ENCODE peak calls at places on chromosomes 2 and 18, in four cellular contexts. B is A549, S is HepG2, Y is H1. G is an unnamed sample.

GRCh38 chr2:201900362-201900761 is 94.0 kb downstream of the CDK15 start:
- DNase-seq in S (no peak), B (no peak), Y (no peak), G (no peak)

GRCh38 chr2:3635171-3636008 is 22.6 kb upstream of the ALLC start:
- DNase-seq in Y (no peak), B (no peak), S (no peak), G (no peak)

GRCh38 chr2:64586883-64587481 is 62.9 kb downstream of the AFTPH start:
- DNase-seq in B (peak; percentile 60), S (peak; percentile 35), Y (no peak), G (peak; percentile 25)

GRCh38 chr2:11778923-11779757 is 32.7 kb downstream of the LPIN1 start:
- DNase-seq in S (peak; percentile 62), B (peak; percentile 66), Y (peak; percentile 19), G (peak; percentile 92)

GRCh38 chr2:88651646-88652045 is 24.4 kb upstream of the EIF2AK3 start:
- DNase-seq in Y (no peak), B (no peak), S (peak; percentile 46), G (no peak)

GRCh38 chr2:176063958-176064357 is 19.8 kb downstream of the EVX2 start:
- DNase-seq in S (no peak), Y (no peak), B (no peak), G (no peak)

GRCh38 chr2:12978058-12978835 is 261.5 kb downstream of the TRIB2 start:
- DNase-seq in Y (no peak), B (no peak), S (no peak), G (no peak)

GRCh38 chr18:14948163-14948540 is 200.2 kb downstream of the ANKRD30B start:
- DNase-seq in B (no peak), Y (no peak), S (no peak), G (no peak)

DNA sequence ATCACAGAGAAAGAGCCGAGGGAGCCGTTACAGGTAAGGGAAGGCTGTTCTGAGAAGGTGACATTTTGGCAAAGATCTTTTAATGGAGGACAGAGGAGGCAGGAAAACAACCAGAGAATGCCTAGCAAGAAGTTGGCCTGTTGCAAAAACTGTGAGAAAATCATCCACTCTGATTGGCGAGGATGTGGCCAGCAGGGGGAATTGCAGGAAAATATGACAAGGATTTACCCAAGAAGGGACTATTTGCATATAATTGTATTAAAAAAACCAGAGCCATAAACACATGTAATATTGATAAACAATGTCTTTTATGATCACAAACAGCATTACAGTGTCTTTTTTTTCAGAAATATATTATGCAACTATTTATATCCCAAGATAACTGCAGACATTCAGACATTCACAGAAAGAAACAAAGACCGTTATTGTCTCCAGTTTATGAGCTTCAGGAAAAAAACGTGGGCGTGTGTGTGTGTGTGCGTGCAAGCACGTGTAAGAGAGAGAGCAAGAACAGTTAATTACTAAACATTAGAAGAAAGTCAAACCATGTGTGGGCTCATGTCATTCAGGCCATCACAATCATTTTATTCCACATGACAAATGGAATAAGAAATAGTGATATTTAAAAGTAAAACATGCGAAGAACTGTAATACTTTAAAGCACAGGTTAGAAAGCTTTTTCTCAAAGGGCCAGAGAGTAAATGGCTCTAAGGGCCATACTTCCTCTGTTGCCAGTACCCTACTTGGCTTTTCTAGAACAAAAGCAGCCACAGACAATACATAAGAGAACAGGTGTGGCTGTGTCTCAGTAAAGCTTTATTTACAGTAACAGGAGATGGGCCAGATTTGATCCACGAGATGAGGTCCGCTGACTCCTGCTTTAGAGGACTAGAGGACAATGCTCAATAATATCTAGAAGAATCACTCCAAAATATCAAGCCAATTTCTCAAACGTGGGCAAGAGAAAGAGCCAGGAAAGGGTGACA is 324.1 kb downstream of the DLGAP1 start:
- DNase-seq in S (no peak), B (no peak), Y (no peak), G (no peak)
- TF ChIP-seq RNF2 in S (no peak), B (no peak), Y (no peak), G (no peak)

DNA sequence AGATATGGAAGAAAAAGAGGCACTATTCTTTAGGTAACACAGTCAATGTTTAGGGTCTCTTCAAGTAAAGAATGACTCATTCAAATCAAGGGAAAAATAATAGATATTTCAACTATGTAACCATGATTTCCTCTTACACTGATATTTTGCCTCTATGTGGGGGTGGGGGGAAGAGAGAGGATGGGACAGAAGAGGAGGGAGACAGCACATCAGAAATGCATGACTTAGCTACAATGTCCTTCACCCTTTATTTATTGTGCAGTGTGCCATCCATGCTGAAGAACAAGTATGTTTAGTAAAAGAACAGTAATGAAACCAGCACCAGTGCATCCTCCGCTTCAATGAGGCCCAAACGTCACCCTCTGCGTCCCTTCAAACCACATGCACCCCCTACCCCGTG is 204.8 kb downstream of the HDAC4 start:
- DNase-seq in Y (no peak), B (no peak), S (no peak), G (no peak)
- TF ChIP-seq RNF2 in Y (no peak), B (no peak), S (no peak), G (no peak)

GRCh38 chr18:55588001-55588875 is at the start of gene TCF4:
- DNase-seq in B (peak; percentile 33), Y (no peak), S (no peak), G (peak; percentile 60)
- TF ChIP-seq RNF2 in B (no peak), Y (no peak), S (no peak), G (no peak)

GRCh38 chr2:21041943-21042707 is 1.7 kb downstream of the APOB start:
- DNase-seq in Y (no peak), B (no peak), S (peak; percentile 92), G (no peak)

GRCh38 chr2:21044694-21045371 is 960 bp upstream of the APOB start:
- DNase-seq in S (no peak), B (no peak), Y (no peak), G (no peak)

GRCh38 chr2:21043744-21044532 is at the start of gene APOB:
- DNase-seq in S (peak; percentile 97), B (no peak), Y (no peak), G (no peak)

GRCh38 chr2:21042708-21042957 is 1.2 kb downstream of the APOB start:
- DNase-seq in B (no peak), S (no peak), Y (no peak), G (no peak)

DNA sequence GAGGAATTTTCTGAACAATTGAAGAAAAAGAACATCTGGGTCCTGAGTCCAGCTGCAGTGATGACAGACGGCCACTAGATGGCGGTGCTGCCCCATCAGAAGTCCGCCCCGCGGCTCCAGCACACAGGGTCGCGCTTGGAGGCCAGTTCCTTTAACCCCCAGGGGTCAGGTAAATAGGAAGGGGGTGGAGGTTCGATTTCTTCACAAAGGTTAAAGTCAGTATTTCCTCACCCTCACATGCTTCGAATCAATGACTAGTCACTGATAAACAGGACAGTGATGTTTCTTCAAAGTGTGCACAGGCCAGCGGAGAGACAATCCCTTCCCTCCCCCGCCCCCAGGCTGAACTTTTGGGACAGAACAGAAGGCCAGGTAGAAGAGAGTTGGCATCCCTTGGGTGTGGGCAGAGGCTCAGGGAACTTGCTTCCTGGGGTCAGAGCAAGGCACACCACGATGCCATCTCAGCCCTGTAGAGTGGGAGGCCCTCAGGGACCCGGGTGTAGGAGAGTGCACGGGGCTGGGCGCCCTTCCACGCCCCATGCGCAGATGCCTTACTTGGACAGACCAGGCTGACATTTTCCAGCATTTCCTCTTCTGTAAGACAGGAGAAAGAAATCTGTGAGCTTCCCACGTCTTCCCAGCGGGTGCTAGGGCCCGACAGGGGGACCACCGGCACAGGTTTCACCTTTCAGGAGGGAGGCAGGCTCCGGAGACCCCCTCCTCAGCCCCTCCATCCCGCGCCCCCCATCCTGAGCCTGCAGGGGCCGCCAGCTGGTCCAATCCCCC is 722 bp downstream of the APOB start:
- DNase-seq in B (peak; percentile 55), S (peak; percentile 98), Y (peak; percentile 38), G (peak; percentile 74)
- TF ChIP-seq RNF2 in B (no peak), S (peak; percentile 78), Y (no peak), G (no peak)

GRCh38 chr2:74488643-74489481 is 6.0 kb downstream of the TTC31 start:
- DNase-seq in Y (no peak), S (peak; percentile 93), B (no peak), G (no peak)

GRCh38 chr2:74481432-74481831 is 1.4 kb downstream of the CCDC142 start:
- DNase-seq in Y (no peak), B (no peak), S (no peak), G (no peak)

GRCh38 chr2:74481961-74482800 is 617 bp downstream of the CCDC142 start:
- DNase-seq in Y (no peak), B (no peak), S (no peak), G (peak; percentile 58)

GRCh38 chr2:74486141-74486540 is 3.3 kb downstream of the TTC31 start:
- DNase-seq in S (peak; percentile 79), Y (no peak), B (no peak), G (no peak)

GRCh38 chr2:74482801-74483674 is at the start of the genes CCDC142 and TTC31:
- DNase-seq in S (peak; percentile 97), Y (peak; percentile 83), B (peak; percentile 97), G (peak; percentile 90)
- TF ChIP-seq RNF2 in S (no peak), Y (no peak), B (no peak), G (no peak)

DNA sequence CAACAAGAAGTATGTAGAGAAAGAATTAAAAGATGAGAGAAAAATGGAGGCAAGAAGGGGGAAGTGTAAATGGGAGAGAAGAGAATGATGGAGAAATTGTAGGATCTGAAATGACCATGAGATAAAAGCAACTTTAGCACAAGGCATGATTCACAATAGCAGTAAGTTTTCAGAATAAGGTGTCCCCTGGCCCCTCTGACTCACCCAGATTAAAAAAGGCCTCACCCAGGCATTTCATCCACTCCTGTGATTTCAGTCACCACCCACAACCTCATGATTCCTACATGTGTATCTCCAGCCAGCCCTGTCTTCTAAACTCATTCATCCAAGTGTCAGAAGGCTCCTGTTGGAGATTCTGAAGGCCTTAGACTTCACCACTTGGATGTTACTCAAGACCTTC is 56.6 kb downstream of the SP100 start:
- DNase-seq in S (no peak), B (peak; percentile 29), Y (no peak), G (peak; percentile 13)
- TF ChIP-seq RNF2 in S (no peak), B (no peak), Y (no peak), G (no peak)

GRCh38 chr18:36516726-36517125 is 219.2 kb downstream of the FHOD3 start:
- DNase-seq in S (no peak), Y (no peak), B (no peak), G (no peak)

GRCh38 chr18:36516258-36516657 is 218.7 kb downstream of the FHOD3 start:
- DNase-seq in B (no peak), Y (no peak), S (no peak), G (no peak)

GRCh38 chr18:36509646-36510197 is 212.2 kb downstream of the FHOD3 start:
- DNase-seq in S (no peak), B (no peak), Y (no peak), G (no peak)

GRCh38 chr18:36514778-36515177 is 217.3 kb downstream of the FHOD3 start:
- DNase-seq in S (no peak), B (no peak), Y (no peak), G (no peak)

GRCh38 chr18:36511791-36512352 is 214.4 kb downstream of the FHOD3 start:
- DNase-seq in B (no peak), Y (no peak), S (no peak), G (no peak)
- TF ChIP-seq RNF2 in B (no peak), Y (no peak), S (no peak), G (no peak)